ENCODE peak calls at places on chromosomes 1 and 21, in four cellular contexts. B, K, X and I are unnamed samples.

GRCh38 chr1:56034847-56035483 is 544.4 kb downstream of the PLPP3 start:
- DNase-seq in X (no peak), B (no peak), K (no peak), I (peak)

GRCh38 chr1:38657873-38658272 is 201.7 kb downstream of the RRAGC start:
- DNase-seq in K (no peak), X (no peak), B (no peak), I (no peak)

GRCh38 chr1:201025571-201026002 is 2.1 kb upstream of the KIF21B start:
- DNase-seq in B (no peak), X (no peak), K (peak), I (peak)

GRCh38 chr1:70719164-70719563 is 308.1 kb downstream of the CTH start:
- DNase-seq in K (no peak), B (no peak), X (no peak), I (no peak)

GRCh38 chr1:192512426-192513125 is 63.0 kb upstream of the RGS1 start:
- DNase-seq in K (peak), B (no peak), X (no peak), I (no peak)

GRCh38 chr1:107140703-107141490 is at the start of gene NTNG1:
- DNase-seq in X (no peak), B (no peak), K (peak), I (no peak)

GRCh38 chr1:231395051-231395995 is 26.8 kb downstream of the EGLN1 start:
- DNase-seq in X (peak), K (no peak), B (peak), I (peak)

GRCh38 chr1:98355656-98356384 is 305.7 kb upstream of the SNX7 start:
- DNase-seq in X (no peak), B (no peak), K (no peak), I (no peak)

GRCh38 chr1:212607206-212607923 is 1.2 kb upstream of the ATF3 start:
- DNase-seq in K (peak), B (no peak), X (peak), I (no peak)

GRCh38 chr1:55048453-55049270 is 9.3 kb downstream of the PCSK9 start:
- DNase-seq in B (no peak), X (no peak), K (no peak), I (no peak)

GRCh38 chr1:55402117-55402516 is 187.0 kb upstream of the USP24 start:
- DNase-seq in K (no peak), B (no peak), X (no peak), I (peak)

GRCh38 chr1:207833381-207833780 is 77.5 kb downstream of the CD34 start:
- DNase-seq in X (no peak), K (no peak), B (no peak), I (no peak)

GRCh38 chr1:52054496-52055065 is 410 bp downstream of the TXNDC12 start:
- DNase-seq in K (peak), B (no peak), X (no peak), I (no peak)

GRCh38 chr1:171389176-171389575 is 75.2 kb downstream of the FMO4 start:
- DNase-seq in B (no peak), K (no peak), X (no peak), I (peak)

GRCh38 chr1:167713330-167714081 is 8.3 kb upstream of the MPZL1 start:
- DNase-seq in X (peak), K (peak), B (no peak), I (peak)

GRCh38 chr1:218459878-218460277 is 114.7 kb downstream of the TGFB2 start:
- DNase-seq in B (peak), X (no peak), K (peak), I (peak)

GRCh38 chr21:32209580-32209979 is 69.3 kb downstream of the MIS18A start:
- DNase-seq in X (no peak), B (no peak), K (no peak), I (no peak)

GRCh38 chr1:23528245-23528978 is 2.6 kb downstream of the E2F2 start:
- DNase-seq in K (peak), B (no peak), X (peak), I (peak)

GRCh38 chr21:44838951-44839350 is 21.1 kb upstream of the SUMO3 start:
- DNase-seq in B (no peak), K (no peak), X (no peak), I (no peak)

GRCh38 chr1:201774224-201774982 is 54.6 kb upstream of the IPO9 start:
- DNase-seq in X (no peak), B (no peak), K (no peak), I (peak)

GRCh38 chr1:228784191-228784590 is 48.9 kb downstream of the RHOU start:
- DNase-seq in X (no peak), K (no peak), B (no peak), I (no peak)

GRCh38 chr1:223771814-223772770 is 59.8 kb downstream of the CAPN2 start:
- DNase-seq in K (peak), B (peak), X (peak), I (peak)

GRCh38 chr1:53115403-53116306 is 26.8 kb downstream of the SLC1A7 start:
- DNase-seq in B (no peak), K (no peak), X (no peak), I (peak)

GRCh38 chr1:195686764-195687163 is 921.5 kb downstream of the KCNT2 start:
- DNase-seq in X (no peak), B (no peak), K (no peak), I (no peak)

GRCh38 chr1:228465571-228466146 is 21.5 kb upstream of the RNF187 start:
- DNase-seq in X (no peak), B (no peak), K (no peak), I (no peak)

GRCh38 chr1:121587777-121588176 is 403.0 kb downstream of the SRGAP2C start:
- DNase-seq in B (no peak), K (no peak), X (no peak), I (peak)

GRCh38 chr1:214660900-214661299 is 57.9 kb downstream of the CENPF start:
- DNase-seq in B (peak), K (no peak), X (no peak), I (peak)

GRCh38 chr1:74343191-74343590 is 108.0 kb downstream of the TNNI3K start:
- DNase-seq in B (no peak), K (no peak), X (peak), I (no peak)

GRCh38 chr1:189654906-189655305 is 822.8 kb downstream of the BRINP3 start:
- DNase-seq in B (peak), K (no peak), X (no peak), I (peak)

GRCh38 chr1:11273595-11274234 is 717 bp downstream of the UBIAD1 start:
- DNase-seq in B (no peak), X (no peak), K (peak), I (no peak)
- TF ChIP-seq CTCF in B (no peak), X (no peak), K (no peak), I (no peak)

GRCh38 chr1:203937678-203938330 is 76.4 kb downstream of the SNRPE start:
- DNase-seq in B (no peak), K (no peak), X (no peak), I (no peak)
- H3K4me3 ChIP-seq in B (no peak), K (no peak), X (no peak), I (no peak)

GRCh38 chr1:185733818-185734709 is at the start of gene HMCN1:
- DNase-seq in X (peak), K (peak), B (no peak), I (peak)
- TF ChIP-seq CTCF in X (no peak), K (peak), B (peak), I (peak)

GRCh38 chr1:164562947-164563346 is 4.0 kb downstream of the PBX1 start:
- DNase-seq in K (no peak), X (no peak), B (no peak), I (no peak)
- H3K4me3 ChIP-seq in K (no peak), X (peak), B (peak), I (peak)

DNA sequence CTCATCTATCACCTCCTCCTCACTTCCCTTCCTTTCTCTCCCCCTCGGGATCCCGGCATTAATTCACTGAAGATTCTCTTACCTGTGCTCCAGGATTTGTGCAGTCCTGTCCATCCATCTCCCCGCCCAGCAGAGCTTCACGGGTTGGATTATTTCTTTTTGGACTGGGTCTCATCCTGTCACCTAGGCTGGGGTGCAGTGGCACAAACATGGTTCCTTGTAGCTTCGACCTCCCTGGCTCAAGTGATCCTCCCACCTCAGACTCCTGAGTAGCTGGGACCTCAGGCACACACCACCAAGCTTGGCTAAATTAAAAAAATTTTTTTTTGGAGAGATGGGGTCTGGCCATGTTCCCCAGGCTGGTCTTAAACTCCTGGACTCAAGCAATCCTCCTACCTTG is 12.3 kb upstream of the CSF3R start:
- DNase-seq in B (no peak), K (no peak), X (no peak), I (no peak)
- TF ChIP-seq CTCF in B (no peak), K (no peak), X (no peak), I (no peak)

DNA sequence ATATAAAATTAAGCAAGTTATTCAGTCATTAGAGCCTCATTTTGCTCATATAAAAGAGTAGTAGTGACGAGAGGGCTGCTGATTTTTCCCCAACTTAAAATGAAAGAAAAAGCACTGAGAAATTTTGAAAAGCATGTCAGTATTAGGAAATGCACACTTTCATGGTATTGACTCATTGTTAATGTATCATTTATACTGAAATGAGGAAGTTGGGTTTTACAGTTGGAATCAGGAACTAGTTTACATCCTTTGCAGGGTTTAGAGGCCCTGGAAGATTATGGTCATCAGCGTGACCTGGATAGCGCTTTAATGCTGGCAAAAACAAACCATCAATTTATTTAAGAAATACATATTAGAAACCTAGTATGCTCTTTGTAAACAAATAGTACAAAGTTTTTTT is 94.9 kb upstream of the SGIP1 start:
- DNase-seq in B (no peak), K (peak), X (no peak), I (peak)
- H3K4me3 ChIP-seq in B (no peak), K (peak), X (no peak), I (no peak)

DNA sequence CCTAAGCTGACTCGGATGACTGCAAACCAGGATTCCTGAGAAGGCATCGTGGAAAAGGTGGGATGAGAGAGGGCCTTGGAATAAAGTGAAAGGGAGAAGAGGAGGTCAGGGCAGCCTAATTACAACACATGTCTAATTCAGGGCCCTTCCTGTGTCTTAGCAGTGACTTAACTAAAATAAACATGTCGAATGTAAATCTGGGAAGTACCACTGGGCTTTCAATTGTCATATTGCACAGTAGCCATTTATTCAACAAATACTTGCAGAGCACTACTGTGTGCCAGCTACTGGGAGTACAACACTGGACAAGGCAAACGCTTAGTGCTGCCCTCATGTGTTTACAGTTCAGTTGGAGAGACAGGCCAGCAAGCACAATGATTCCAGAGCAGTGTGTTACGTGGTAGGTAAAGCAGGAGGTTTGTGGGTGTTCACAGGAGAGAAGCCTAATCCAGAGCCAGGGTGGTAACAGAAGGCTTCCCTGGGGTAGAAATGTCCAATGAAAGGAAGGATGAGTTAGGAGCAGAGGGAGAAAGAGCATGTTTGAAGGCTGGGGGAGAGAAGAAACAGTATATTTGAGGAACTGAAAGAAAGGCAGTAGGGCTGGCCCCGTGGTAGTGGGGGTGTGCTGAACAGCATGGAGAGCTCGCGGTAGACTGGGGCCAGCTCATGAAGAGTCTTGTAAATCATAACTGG is 38.0 kb upstream of the RASAL2 start:
- DNase-seq in K (peak), B (no peak), X (no peak), I (no peak)
- TF ChIP-seq CTCF in K (no peak), B (no peak), X (no peak), I (no peak)

DNA sequence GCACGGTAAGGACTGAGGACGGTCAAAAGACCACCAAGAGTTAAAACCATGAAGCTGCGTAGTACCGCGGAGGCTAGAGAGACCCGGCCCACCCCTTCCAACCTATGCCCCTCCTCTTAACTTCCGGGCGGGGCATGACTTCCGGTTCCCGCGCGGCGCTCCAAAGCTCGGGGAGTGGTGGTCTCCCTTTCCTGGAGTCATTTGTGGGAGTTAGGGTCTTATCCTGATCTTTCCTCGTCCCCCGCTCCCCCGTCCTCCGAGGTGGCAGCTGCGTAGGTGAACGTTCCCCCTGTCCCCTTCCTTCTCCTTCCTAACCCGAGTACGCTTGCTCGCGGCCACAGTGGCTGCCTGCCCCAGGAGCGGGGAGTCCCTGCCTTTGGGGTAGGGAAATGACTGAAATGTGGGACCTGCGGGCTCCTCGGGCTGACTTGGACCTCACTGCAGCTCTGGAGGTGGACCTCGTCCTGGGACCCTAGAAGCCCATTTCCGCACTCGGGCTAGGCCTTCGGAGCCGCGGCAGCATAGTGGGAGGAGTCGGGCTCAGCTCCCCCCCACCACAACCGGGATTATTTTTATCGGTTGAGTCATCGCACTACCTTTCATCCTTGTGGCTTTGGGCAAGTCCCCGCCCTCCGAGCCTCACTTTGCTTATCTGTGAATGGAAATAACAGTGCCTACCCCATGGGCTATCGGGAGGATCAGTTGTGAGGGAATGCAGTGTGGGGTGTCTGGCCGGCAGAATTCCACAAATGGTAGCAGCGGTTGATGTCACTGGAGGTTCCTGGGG is 24.1 kb downstream of the CELA3A start:
- DNase-seq in K (peak), X (peak), B (peak), I (peak)
- H3K4me3 ChIP-seq in K (peak), X (peak), B (peak), I (peak)

DNA sequence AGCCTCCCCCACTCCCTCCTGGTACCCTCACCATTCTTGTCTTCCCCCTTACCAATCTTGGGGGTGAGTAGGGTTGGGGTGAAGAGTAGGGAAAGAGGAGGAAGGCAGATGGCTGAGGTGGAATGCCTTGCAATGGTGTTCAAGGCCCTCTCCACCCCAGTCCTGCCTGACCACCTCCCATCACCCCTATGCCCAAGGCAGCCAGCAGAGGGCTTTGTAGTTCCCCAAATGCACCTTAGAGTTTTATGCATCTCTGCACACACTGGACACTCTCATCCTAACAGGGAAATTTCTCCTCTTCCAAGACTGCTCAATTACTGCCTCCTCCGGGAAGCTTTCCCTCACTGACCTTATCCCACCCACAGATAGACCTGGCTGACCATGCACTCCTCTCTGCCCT is 15.4 kb downstream of the KIF17 start:
- DNase-seq in K (no peak), B (no peak), X (no peak), I (peak)
- TF ChIP-seq CTCF in K (peak), B (peak), X (no peak), I (peak)